ENCODE peak calls at places on chromosomes 4 and X, in ten cellular contexts. M, X, O, A, H, V, D, N, Q and S are unnamed samples.

GRCh38 chr4:30722092-30722915 is 2.1 kb downstream of the PCDH7 start:
- DNase-seq in O (no peak), Q (no peak), A (no peak), H (no peak), X (no peak), D (peak), V (peak), M (no peak), N (peak), S (no peak)

GRCh38 chr4:110196206-110196870 is 2.1 kb downstream of the ELOVL6 start:
- DNase-seq in M (peak), O (peak), D (peak), V (peak), N (peak), Q (no peak), X (no peak), A (peak), H (peak), S (peak)

GRCh38 chrX:136214551-136214950 is 36.6 kb downstream of the MAP7D3 start:
- DNase-seq in A (no peak), D (no peak), V (no peak), N (no peak), O (no peak), M (no peak), X (peak), Q (peak), H (no peak), S (no peak)

GRCh38 chr4:162782778-162783507 is 383.7 kb downstream of the NAF1 start:
- DNase-seq in Q (no peak), O (no peak), M (no peak), N (no peak), D (no peak), X (peak), H (no peak), V (no peak), A (no peak), S (no peak)

GRCh38 chr4:112910109-112910736 is 139.2 kb upstream of the ANK2 start:
- DNase-seq in N (no peak), O (no peak), Q (no peak), V (no peak), A (no peak), H (no peak), X (peak), D (no peak), M (no peak), S (peak)

GRCh38 chrX:119218198-119218597 is 17.9 kb upstream of the PGRMC1 start:
- DNase-seq in A (no peak), O (no peak), X (no peak), M (no peak), V (no peak), Q (no peak), N (no peak), D (no peak), H (no peak), S (no peak)

GRCh38 chrX:147838465-147839131 is 73.1 kb upstream of the FMR1 start:
- DNase-seq in H (peak), V (no peak), X (no peak), A (no peak), Q (no peak), M (no peak), N (no peak), O (no peak), D (no peak), S (no peak)

GRCh38 chr4:138978028-138978585 is 37.5 kb upstream of the NOCT start:
- DNase-seq in V (no peak), D (no peak), Q (no peak), M (no peak), H (no peak), O (no peak), A (peak), N (no peak), X (no peak), S (no peak)

GRCh38 chr4:173195708-173196107 is 27.1 kb downstream of the GALNT7 start:
- DNase-seq in A (no peak), O (no peak), D (no peak), M (no peak), H (no peak), X (no peak), Q (no peak), V (no peak), N (no peak), S (no peak)

GRCh38 chrX:16778545-16778944 is 7.7 kb upstream of the TXLNG start:
- DNase-seq in N (no peak), Q (no peak), O (no peak), D (no peak), M (no peak), A (no peak), V (no peak), H (no peak), X (no peak), S (no peak)

GRCh38 chrX:30888526-30889146 is 418 bp downstream of the TAB3 start:
- DNase-seq in M (peak), V (no peak), N (peak), X (no peak), A (no peak), Q (no peak), H (no peak), D (no peak), O (peak), S (no peak)

GRCh38 chr4:169971456-169972015 is 54.7 kb downstream of the MFAP3L start:
- DNase-seq in V (no peak), M (no peak), H (no peak), X (no peak), N (no peak), D (no peak), A (no peak), Q (no peak), O (peak), S (no peak)

GRCh38 chr4:61638600-61638999 is 438.5 kb downstream of the ADGRL3 start:
- DNase-seq in Q (no peak), A (no peak), V (no peak), M (no peak), O (no peak), D (no peak), N (no peak), X (peak), H (no peak), S (no peak)

GRCh38 chr4:8274772-8275241 is 5.3 kb downstream of the HTRA3 start:
- DNase-seq in N (peak), A (no peak), H (no peak), V (peak), M (peak), Q (no peak), X (peak), O (peak), D (peak), S (peak)

GRCh38 chrX:68878977-68879376 is 50.2 kb downstream of the EFNB1 start:
- DNase-seq in O (no peak), A (no peak), X (no peak), V (no peak), D (no peak), Q (peak), M (no peak), N (no peak), H (no peak), S (no peak)

GRCh38 chr4:108607426-108607825 is 12.9 kb upstream of the RPL34 start:
- DNase-seq in N (no peak), X (no peak), D (no peak), H (no peak), O (no peak), M (no peak), A (no peak), Q (no peak), V (no peak), S (no peak)

GRCh38 chrX:97399400-97399799 is 515.7 kb downstream of the RPA4 start:
- DNase-seq in H (peak), A (no peak), N (no peak), V (no peak), M (no peak), X (peak), Q (peak), D (no peak), O (no peak), S (no peak)

GRCh38 chr4:103885152-103885551 is 165.4 kb upstream of the TACR3 start:
- DNase-seq in N (no peak), H (no peak), V (no peak), M (no peak), A (no peak), O (no peak), D (no peak), X (no peak), Q (no peak), S (no peak)

GRCh38 chr4:174255790-174256189 is 27.7 kb downstream of the FBXO8 start:
- DNase-seq in Q (no peak), X (peak), V (peak), H (peak), O (no peak), A (no peak), N (no peak), M (no peak), D (no peak), S (no peak)

GRCh38 chr4:57370691-57371090 is 260.5 kb upstream of the IGFBP7 start:
- DNase-seq in V (no peak), H (no peak), A (no peak), O (no peak), M (no peak), D (no peak), N (no peak), X (no peak), Q (no peak), S (no peak)

GRCh38 chr4:62517721-62518120 is 1317.6 kb downstream of the ADGRL3 start:
- DNase-seq in X (no peak), A (no peak), O (no peak), V (no peak), D (no peak), M (no peak), Q (no peak), N (no peak), H (no peak), S (no peak)

GRCh38 chrX:108348525-108348924 is 89.7 kb downstream of the COL4A6 start:
- DNase-seq in Q (no peak), A (no peak), X (no peak), M (no peak), N (no peak), O (no peak), V (no peak), H (no peak), D (no peak), S (no peak)

GRCh38 chrX:150958177-150958576 is 25.0 kb upstream of the HMGB3 start:
- DNase-seq in N (no peak), V (no peak), H (no peak), X (no peak), D (no peak), O (no peak), A (no peak), Q (no peak), M (no peak), S (no peak)
- H3K27ac ChIP-seq in N (no peak), V (no peak), H (no peak), X (no peak), D (no peak), O (no peak), A (no peak), Q (no peak), M (no peak), S (no peak)

GRCh38 chr4:41092128-41092527 is 122.2 kb downstream of the APBB2 start:
- DNase-seq in A (no peak), Q (no peak), M (no peak), V (no peak), O (no peak), N (no peak), X (no peak), H (no peak), D (no peak), S (no peak)

GRCh38 chr4:41098093-41098492 is 116.2 kb downstream of the APBB2 start:
- DNase-seq in N (no peak), V (no peak), X (no peak), H (no peak), Q (no peak), D (no peak), A (no peak), O (no peak), M (no peak), S (no peak)

GRCh38 chr4:41095192-41095872 is 119.0 kb downstream of the APBB2 start:
- DNase-seq in H (no peak), X (no peak), A (no peak), N (no peak), D (no peak), V (no peak), O (no peak), Q (no peak), M (no peak), S (no peak)

GRCh38 chr4:41098649-41099048 is 115.7 kb downstream of the APBB2 start:
- DNase-seq in X (no peak), A (no peak), M (no peak), N (no peak), O (no peak), H (no peak), V (no peak), D (no peak), Q (no peak), S (no peak)

DNA sequence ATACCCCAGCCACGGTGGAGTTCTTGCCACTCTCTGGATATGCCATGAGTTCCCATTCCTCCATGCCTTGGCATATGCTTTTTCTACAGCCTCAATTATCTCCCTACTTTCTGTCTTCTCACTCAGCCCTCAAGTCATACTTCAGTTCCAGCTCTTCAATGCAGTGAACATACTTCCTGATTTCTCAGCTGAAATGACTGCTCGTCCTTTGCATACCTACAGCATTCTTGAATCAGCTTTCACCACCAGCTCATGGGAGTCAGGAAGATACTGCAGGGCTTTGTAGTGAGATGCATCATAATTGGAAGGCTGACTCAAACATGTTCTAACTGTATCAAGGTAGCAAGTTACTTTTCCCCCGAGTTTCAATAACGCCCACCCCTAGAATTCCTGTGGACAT is 118.4 kb downstream of the APBB2 start:
- DNase-seq in V (no peak), A (no peak), Q (peak), H (no peak), N (no peak), O (no peak), D (no peak), M (no peak), X (peak), S (no peak)
- H3K27ac ChIP-seq in V (no peak), A (no peak), Q (peak), H (no peak), N (no peak), O (no peak), D (no peak), M (no peak), X (peak), S (no peak)

GRCh38 chrX:154135458-154136229 is 8.4 kb upstream of the OPN1LW start:
- DNase-seq in O (no peak), X (no peak), A (no peak), Q (no peak), M (no peak), V (no peak), D (no peak), N (no peak), H (no peak), S (no peak)
- H3K27ac ChIP-seq in O (no peak), X (no peak), A (no peak), Q (no peak), M (no peak), V (no peak), D (no peak), N (peak), H (no peak), S (no peak)

DNA sequence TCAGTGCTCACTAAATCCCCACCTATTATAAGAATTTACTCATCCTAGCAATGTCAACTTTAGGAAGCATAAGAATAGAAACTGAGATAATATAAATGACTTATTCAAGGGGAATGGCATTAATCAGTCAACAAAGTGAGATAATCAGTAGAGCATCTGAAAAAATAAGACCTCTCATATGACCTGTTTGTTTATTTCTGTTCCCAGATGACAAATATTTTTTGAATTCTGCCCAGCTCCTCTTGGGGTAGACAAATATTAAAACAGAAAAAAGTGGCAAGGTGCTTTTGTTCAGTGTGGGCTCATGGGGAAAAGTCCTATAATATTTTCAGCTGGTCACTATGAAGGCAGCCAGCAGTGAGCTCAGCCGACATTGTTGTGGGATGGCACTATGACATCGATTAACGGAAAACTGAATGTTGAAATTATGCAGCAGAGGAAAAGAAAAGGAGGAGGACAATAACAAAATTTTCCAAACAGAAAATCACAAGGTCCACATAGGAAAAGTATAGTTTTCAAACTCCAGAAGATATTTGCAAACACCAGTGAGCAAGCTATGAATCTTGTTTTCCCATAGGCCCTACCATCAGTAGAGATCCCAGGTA is 109.6 kb downstream of the ANXA3 start:
- DNase-seq in X (no peak), N (no peak), V (no peak), H (no peak), Q (no peak), A (no peak), M (no peak), O (no peak), D (no peak), S (no peak)
- H3K27ac ChIP-seq in X (peak), N (no peak), V (peak), H (peak), Q (no peak), A (no peak), M (peak), O (no peak), D (peak), S (peak)

GRCh38 chr4:88090898-88091297 is 67.5 kb downstream of the ABCG2 start:
- DNase-seq in N (no peak), Q (no peak), A (no peak), O (no peak), D (no peak), V (no peak), X (no peak), M (no peak), H (no peak), S (no peak)
- H3K27ac ChIP-seq in N (no peak), Q (no peak), A (no peak), O (no peak), D (no peak), V (no peak), X (no peak), M (no peak), H (no peak), S (no peak)

GRCh38 chrX:139083191-139083590 is 371.7 kb upstream of the FGF13 start:
- DNase-seq in D (no peak), N (no peak), Q (no peak), X (no peak), V (no peak), H (no peak), A (no peak), M (no peak), O (no peak), S (no peak)

GRCh38 chrX:139078761-139079160 is 367.2 kb upstream of the FGF13 start:
- DNase-seq in O (no peak), M (no peak), X (no peak), D (no peak), A (no peak), N (no peak), V (no peak), H (no peak), Q (no peak), S (no peak)

GRCh38 chrX:139079789-139080188 is 368.3 kb upstream of the FGF13 start:
- DNase-seq in D (no peak), Q (no peak), V (no peak), X (no peak), O (no peak), N (no peak), M (no peak), H (no peak), A (no peak), S (no peak)

GRCh38 chrX:139085404-139085803 is 373.9 kb upstream of the FGF13 start:
- DNase-seq in Q (no peak), M (no peak), D (no peak), X (no peak), N (no peak), H (no peak), A (no peak), V (no peak), O (no peak), S (no peak)

GRCh38 chrX:139081965-139082364 is 370.4 kb upstream of the FGF13 start:
- DNase-seq in H (no peak), D (no peak), X (no peak), M (no peak), Q (no peak), O (no peak), N (no peak), A (no peak), V (no peak), S (no peak)
- H3K27ac ChIP-seq in H (no peak), D (no peak), X (no peak), M (no peak), Q (no peak), O (no peak), N (no peak), A (no peak), V (no peak), S (no peak)

DNA sequence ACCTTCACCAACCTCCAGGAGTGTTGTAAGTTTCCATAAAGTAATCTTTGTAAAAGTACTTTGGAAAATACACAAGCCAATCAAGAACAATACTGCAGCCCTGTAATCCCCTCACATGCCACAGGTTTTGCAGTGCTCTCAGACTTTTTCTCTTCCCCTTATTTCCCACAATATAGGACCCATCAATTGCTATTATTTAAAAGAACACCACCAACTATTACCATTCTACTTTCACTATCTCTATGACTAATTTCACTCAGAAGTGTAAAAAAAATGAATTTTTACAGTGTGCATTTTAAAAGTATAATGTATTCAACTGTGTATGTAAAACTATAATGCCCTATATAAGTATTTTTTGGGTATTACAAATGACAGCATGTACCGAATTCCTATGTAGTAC is 1.7 kb downstream of the ATP8A1 start:
- DNase-seq in M (no peak), H (no peak), O (no peak), V (no peak), Q (no peak), D (no peak), A (no peak), X (no peak), N (no peak), S (no peak)
- H3K27ac ChIP-seq in M (peak), H (no peak), O (peak), V (peak), Q (no peak), D (peak), A (no peak), X (no peak), N (peak), S (peak)

DNA sequence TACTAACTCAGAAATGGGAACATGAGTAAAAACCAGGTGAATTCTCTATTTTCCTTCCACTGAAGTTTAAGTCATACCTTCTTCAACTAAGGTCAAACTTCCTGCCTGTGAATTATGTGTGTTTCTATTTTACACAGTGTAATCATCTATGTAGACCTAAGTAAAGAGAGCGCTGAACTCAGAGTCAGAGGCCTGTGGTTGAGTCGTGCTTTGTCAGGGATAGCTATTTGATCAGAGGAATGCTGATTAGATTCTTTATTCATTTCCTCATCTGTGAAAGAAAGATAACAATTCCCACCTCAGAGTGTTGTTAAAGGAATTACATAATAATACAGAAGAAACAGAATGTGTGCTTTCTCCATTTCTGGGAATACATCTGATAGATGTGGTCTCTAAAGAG is 654.1 kb downstream of the STIM2 start:
- DNase-seq in M (no peak), D (no peak), V (no peak), O (no peak), X (no peak), H (no peak), N (no peak), A (no peak), Q (no peak), S (no peak)
- H3K27ac ChIP-seq in M (no peak), D (no peak), V (no peak), O (no peak), X (no peak), H (no peak), N (no peak), A (no peak), Q (no peak), S (no peak)

DNA sequence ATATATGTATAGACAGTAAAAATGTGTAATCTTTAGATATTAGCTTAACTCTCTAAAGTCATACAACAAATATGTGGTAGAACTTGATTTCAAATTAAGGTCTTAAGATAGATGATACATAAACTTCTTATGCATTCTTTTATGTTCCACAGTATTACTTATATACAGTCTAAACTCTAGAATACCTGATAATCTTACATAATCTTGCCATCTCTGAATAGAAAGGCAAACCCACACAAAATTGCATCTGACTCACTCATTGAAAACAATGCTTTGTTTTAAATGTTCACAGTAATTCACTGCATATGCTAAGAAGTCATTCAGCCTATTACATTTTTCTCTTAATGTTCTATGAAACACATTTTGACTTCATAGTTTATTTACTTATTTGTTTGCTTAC is 10.1 kb downstream of the SULT1B1 start:
- DNase-seq in X (no peak), N (no peak), H (no peak), V (no peak), Q (peak), O (no peak), A (no peak), M (no peak), D (no peak), S (no peak)
- H3K27ac ChIP-seq in X (no peak), N (no peak), H (no peak), V (no peak), Q (no peak), O (no peak), A (no peak), M (no peak), D (no peak), S (no peak)